ENCODE peak calls at places on chromosome 12, in ten cellular contexts. I is neural progenitor cell, A is tibial artery, C is tibial nerve, S is fibroblast of lung, X is esophagus muscularis mucosa, T is MM.1S, H is upper lobe of left lung, N is cardiac muscle cell, Y is lower lobe of right lung. Q is an unnamed sample.

GRCh38 chr12:131473261-131473660 is 237.6 kb upstream of the SFSWAP start:
- DNase-seq in I (no peak), A (no peak), C (no peak), S (no peak), X (no peak), T (no peak), H (no peak), N (no peak), Y (no peak), Q (no peak)

GRCh38 chr12:3821441-3821840 is 51.8 kb downstream of the PARP11 start:
- DNase-seq in I (no peak), A (no peak), C (no peak), S (no peak), X (no peak), T (no peak), H (no peak), N (no peak), Y (no peak), Q (no peak)

GRCh38 chr12:11967356-11968040 is 103.2 kb upstream of the BCL2L14 start:
- DNase-seq in I (no peak), A (no peak), C (no peak), S (peak; percentile 58), X (no peak), T (no peak), H (no peak), N (peak; percentile 15), Y (no peak), Q (no peak)

GRCh38 chr12:57216014-57216891 is at the start of gene NXPH4:
- DNase-seq in I (peak; percentile 70), A (no peak), C (no peak), S (no peak), X (no peak), T (peak; percentile 34), H (no peak), N (no peak), Y (no peak), Q (no peak)

GRCh38 chr12:2410490-2410889 is 357.7 kb downstream of the CACNA1C start:
- DNase-seq in I (no peak), A (peak; percentile 40), C (no peak), S (no peak), X (no peak), T (no peak), H (no peak), N (no peak), Y (no peak), Q (no peak)

GRCh38 chr12:22105542-22105941 is 59.5 kb downstream of the CMAS start:
- DNase-seq in I (no peak), A (no peak), C (no peak), S (no peak), X (no peak), T (no peak), H (no peak), N (no peak), Y (no peak), Q (no peak)

GRCh38 chr12:11684393-11684792 is 34.9 kb downstream of the ETV6 start:
- DNase-seq in I (no peak), A (no peak), C (no peak), S (peak; percentile 45), X (no peak), T (no peak), H (no peak), N (no peak), Y (no peak), Q (no peak)

GRCh38 chr12:8145754-8146415 is 10.9 kb upstream of the ZNF705A start:
- DNase-seq in I (peak; percentile 65), A (peak; percentile 95), C (no peak), S (peak; percentile 94), X (no peak), T (no peak), H (peak; percentile 34), N (peak; percentile 96), Y (peak; percentile 55), Q (peak; percentile 52)

GRCh38 chr12:124921200-124922008 is 7.0 kb upstream of the UBC start:
- DNase-seq in I (peak; percentile 69), A (peak; percentile 78), C (no peak), S (peak; percentile 56), X (no peak), T (peak; percentile 72), H (peak; percentile 78), N (peak; percentile 68), Y (peak; percentile 69), Q (peak; percentile 51)

GRCh38 chr12:109270494-109270893 is 38.6 kb downstream of the FOXN4 start:
- DNase-seq in I (no peak), A (no peak), C (no peak), S (no peak), X (no peak), T (no peak), H (no peak), N (no peak), Y (no peak), Q (no peak)

GRCh38 chr12:100365411-100365810 is 8.5 kb downstream of the SLC17A8 start:
- DNase-seq in I (no peak), A (no peak), C (no peak), S (no peak), X (no peak), T (no peak), H (no peak), N (no peak), Y (no peak), Q (no peak)

GRCh38 chr12:53042607-53043454 is 7.0 kb upstream of the TNS2 start:
- DNase-seq in I (no peak), A (no peak), C (no peak), S (no peak), X (no peak), T (no peak), H (no peak), N (no peak), Y (no peak), Q (no peak)

GRCh38 chr12:47370421-47370820 is 290.7 kb upstream of the AMIGO2 start:
- DNase-seq in I (no peak), A (no peak), C (no peak), S (no peak), X (no peak), T (no peak), H (no peak), N (no peak), Y (no peak), Q (no peak)

GRCh38 chr12:106251636-106252035 is 3.8 kb upstream of the CKAP4 start:
- DNase-seq in I (peak; percentile 12), A (no peak), C (no peak), S (peak; percentile 27), X (no peak), T (no peak), H (no peak), N (peak; percentile 13), Y (no peak), Q (no peak)

GRCh38 chr12:107014050-107014449 is 27.1 kb upstream of the MTERF2 start:
- DNase-seq in I (no peak), A (no peak), C (no peak), S (no peak), X (no peak), T (peak; percentile 52), H (peak; percentile 40), N (no peak), Y (no peak), Q (no peak)

GRCh38 chr12:47068539-47068938 is 10.9 kb upstream of the PCED1B start:
- DNase-seq in I (peak; percentile 39), A (no peak), C (no peak), S (no peak), X (no peak), T (no peak), H (no peak), N (no peak), Y (no peak), Q (no peak)

GRCh38 chr12:55631743-55632142 is 4.9 kb upstream of the OR10P1 start:
- DNase-seq in I (no peak), A (no peak), C (no peak), S (no peak), X (no peak), T (no peak), H (no peak), N (no peak), Y (no peak), Q (no peak)

DNA sequence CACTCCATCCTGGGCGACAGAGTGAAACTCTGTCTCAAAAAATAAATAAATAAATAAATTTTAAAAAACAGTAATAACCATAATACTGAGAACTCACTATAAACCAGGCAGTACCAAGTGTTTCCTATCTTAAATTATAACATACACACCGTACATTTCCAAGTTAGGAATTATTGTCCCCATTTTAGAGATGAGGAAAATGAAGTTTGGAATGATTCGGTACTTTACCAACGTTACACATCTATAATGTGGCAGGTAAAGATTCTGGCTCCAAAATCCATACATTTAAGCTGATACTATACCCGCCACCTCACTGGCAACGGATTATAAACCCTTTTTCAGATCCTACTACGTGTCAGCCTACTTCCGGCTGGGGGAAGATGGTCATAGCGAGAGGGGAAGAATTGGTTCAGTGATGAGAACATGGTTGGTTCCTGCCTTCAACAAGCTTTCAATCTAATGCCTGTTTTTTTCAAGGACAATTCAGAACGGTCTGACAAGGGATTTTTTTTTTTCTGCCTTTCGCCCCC is 105.9 kb upstream of the ATF7IP start:
- DNase-seq in I (no peak), A (no peak), C (no peak), S (no peak), X (no peak), T (no peak), H (no peak), N (no peak), Y (no peak), Q (no peak)
- H3K4me1 ChIP-seq in I (peaks cover 17% of the 10 kb centered on the region), A (no peaks in the 10 kb centered on the region), C (peaks cover 24% of the 10 kb centered on the region), S (peaks cover 12% of the 10 kb centered on the region), X (peaks cover 58% of the 10 kb centered on the region), T (peaks cover 14% of the 10 kb centered on the region), H (peaks cover 51% of the 10 kb centered on the region), N (peaks cover 35% of the 10 kb centered on the region), Y (peaks cover 59% of the 10 kb centered on the region), Q (peaks cover 56% of the 10 kb centered on the region)

DNA sequence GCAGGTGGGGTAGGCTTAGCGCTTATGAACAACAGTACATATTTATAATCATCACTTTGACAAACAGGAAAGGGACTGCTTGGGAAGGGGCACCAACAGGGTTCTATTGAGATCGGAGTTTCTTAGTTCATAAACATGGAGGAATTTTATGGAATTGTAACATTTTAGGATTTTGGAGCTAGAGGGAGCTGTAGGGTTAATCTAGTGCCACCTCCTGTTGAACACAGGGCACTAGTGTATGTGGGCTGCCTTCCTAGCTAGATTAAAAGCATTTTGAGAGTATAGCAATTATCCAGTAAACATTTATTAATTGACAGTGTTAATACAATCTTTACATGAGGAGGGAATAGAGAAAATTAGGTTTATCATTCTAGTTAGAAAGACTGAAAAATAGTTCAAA is 23.1 kb upstream of the TBC1D30 start:
- DNase-seq in I (peak; percentile 6), A (no peak), C (no peak), S (no peak), X (no peak), T (no peak), H (no peak), N (no peak), Y (no peak), Q (no peak)
- TF ChIP-seq CTCF in I (peak; percentile 45), A (no peak), C (no peak), S (peak; percentile 55), X (no peak), T (peak; percentile 17), H (no peak), N (peak; percentile 29), Y (no peak), Q (no peak)

GRCh38 chr12:94353130-94353529 is 106.5 kb downstream of the CEP83 start:
- DNase-seq in I (no peak), A (no peak), C (no peak), S (no peak), X (no peak), T (no peak), H (no peak), N (no peak), Y (no peak), Q (no peak)
- H3K36me3 ChIP-seq in I (peaks cover 26% of the 10 kb centered on the region), A (peaks cover 28% of the 10 kb centered on the region), C (no peaks in the 10 kb centered on the region), S (no peaks in the 10 kb centered on the region), X (peaks cover 11% of the 10 kb centered on the region), T (no peaks in the 10 kb centered on the region), H (no peaks in the 10 kb centered on the region), N (no peaks in the 10 kb centered on the region), Y (no peaks in the 10 kb centered on the region), Q (no peaks in the 10 kb centered on the region)

GRCh38 chr12:27006797-27007467 is 7.3 kb downstream of the TM7SF3 start:
- DNase-seq in I (no peak), A (no peak), C (no peak), S (no peak), X (no peak), T (no peak), H (no peak), N (no peak), Y (no peak), Q (no peak)
- H3K4me1 ChIP-seq in I (peaks cover 27% of the 10 kb centered on the region), A (no peaks in the 10 kb centered on the region), C (peaks cover 5% of the 10 kb centered on the region), S (peaks cover 2% of the 10 kb centered on the region), X (peaks cover 47% of the 10 kb centered on the region), T (no peaks in the 10 kb centered on the region), H (peaks cover 4% of the 10 kb centered on the region), N (no peaks in the 10 kb centered on the region), Y (peaks cover 34% of the 10 kb centered on the region), Q (no peaks in the 10 kb centered on the region)

Q was measured in heart right ventricle.